ENCODE peak calls at places on chromosome 18, in five cellular contexts. D is HepG2, Q is GM12878, I is K562, R is SK-N-SH. X is an unnamed sample.

GRCh38 chr18:63553117-63553516 is 10.9 kb downstream of the SERPINB12 start:
- DNase-seq in D (no peak), I (no peak), R (no peak), Q (no peak), X (peak)

GRCh38 chr18:39134255-39134654 is 1568.7 kb upstream of the CELF4 start:
- DNase-seq in D (no peak), Q (no peak), R (no peak), I (no peak), X (no peak)

GRCh38 chr18:7927119-7927518 is 360.0 kb downstream of the PTPRM start:
- DNase-seq in D (no peak), I (no peak), R (no peak), Q (no peak), X (no peak)

GRCh38 chr18:26540041-26540628 is 8.2 kb downstream of the KCTD1 start:
- DNase-seq in D (no peak), I (no peak), R (no peak), Q (no peak), X (no peak)

GRCh38 chr18:48404707-48405106 is 4.5 kb downstream of the ZBTB7C start:
- DNase-seq in I (no peak), Q (no peak), D (no peak), R (peak), X (no peak)

GRCh38 chr18:78822886-78823285 is 156.7 kb upstream of the SALL3 start:
- DNase-seq in Q (no peak), I (no peak), D (no peak), R (no peak), X (no peak)

GRCh38 chr18:27712066-27712465 is 464.9 kb downstream of the CDH2 start:
- DNase-seq in D (no peak), Q (no peak), R (no peak), I (no peak), X (no peak)

GRCh38 chr18:78915446-78916008 is 64.1 kb upstream of the SALL3 start:
- DNase-seq in R (no peak), D (no peak), I (no peak), Q (no peak), X (no peak)

GRCh38 chr18:77407733-77408132 is 158.1 kb downstream of the GALR1 start:
- DNase-seq in D (peak), I (no peak), R (no peak), Q (no peak), X (no peak)

GRCh38 chr18:36829362-36830140 is 624 bp downstream of the KIAA1328 start:
- DNase-seq in I (peak), R (no peak), Q (no peak), D (peak), X (no peak)

GRCh38 chr18:464311-464659 is 36.2 kb downstream of the COLEC12 start:
- DNase-seq in R (no peak), D (no peak), Q (no peak), I (no peak), X (no peak)

GRCh38 chr18:48942554-48943261 is 8.1 kb downstream of the SMAD7 start:
- DNase-seq in Q (no peak), D (peak), I (no peak), R (no peak), X (peak)

GRCh38 chr18:8084160-8084559 is 517.0 kb downstream of the PTPRM start:
- DNase-seq in D (peak), Q (no peak), R (peak), I (peak), X (peak)

GRCh38 chr18:13436596-13436995 is 218.0 kb downstream of the LDLRAD4 start:
- DNase-seq in R (no peak), Q (no peak), D (no peak), I (no peak), X (no peak)

GRCh38 chr18:31487251-31488015 is 10.5 kb upstream of the DSG2 start:
- DNase-seq in Q (no peak), R (no peak), D (peak), I (no peak), X (peak)

GRCh38 chr18:12307251-12307736 is 747 bp upstream of the TUBB6 start:
- DNase-seq in D (no peak), Q (no peak), I (no peak), R (peak), X (no peak)

GRCh38 chr18:27017901-27018500 is 152.5 kb upstream of the AQP4 start:
- DNase-seq in R (peak), D (peak), Q (no peak), I (peak), X (no peak)

GRCh38 chr18:63883617-63884016 is 3.9 kb upstream of the SERPINB2 start:
- DNase-seq in D (no peak), R (no peak), I (no peak), Q (no peak), X (no peak)

GRCh38 chr18:28114472-28114871 is 62.5 kb downstream of the CDH2 start:
- DNase-seq in I (no peak), D (no peak), Q (no peak), R (no peak), X (no peak)

GRCh38 chr18:48715651-48716354 is 177.0 kb downstream of the CTIF start:
- DNase-seq in I (no peak), R (no peak), Q (no peak), D (no peak), X (no peak)

GRCh38 chr18:79334496-79335233 is 61.1 kb upstream of the NFATC1 start:
- DNase-seq in Q (no peak), R (no peak), D (no peak), I (no peak), X (no peak)

GRCh38 chr18:71784777-71785176 is 759.4 kb downstream of the CBLN2 start:
- DNase-seq in I (peak), Q (no peak), R (peak), D (peak), X (no peak)

GRCh38 chr18:26655010-26655613 is 106.8 kb upstream of the KCTD1 start:
- DNase-seq in R (no peak), Q (no peak), I (no peak), D (no peak), X (no peak)

GRCh38 chr18:26547302-26548143 is 830 bp downstream of the KCTD1 start:
- DNase-seq in D (no peak), R (peak), I (no peak), Q (no peak), X (no peak)

GRCh38 chr18:8130089-8130488 is 479.1 kb upstream of the RAB12 start:
- DNase-seq in R (no peak), D (no peak), I (no peak), Q (no peak), X (no peak)

GRCh38 chr18:10727477-10727876 is 201.7 kb downstream of the NAPG start:
- DNase-seq in R (no peak), I (no peak), Q (no peak), D (no peak), X (no peak)

GRCh38 chr18:6960656-6961055 is 156.9 kb downstream of the LAMA1 start:
- DNase-seq in Q (no peak), I (no peak), R (no peak), D (no peak), X (no peak)

GRCh38 chr18:58361212-58361611 is 267.7 kb downstream of the ALPK2 start:
- DNase-seq in D (no peak), Q (no peak), I (no peak), R (no peak), X (no peak)

GRCh38 chr18:58362027-58362575 is 266.8 kb downstream of the ALPK2 start:
- DNase-seq in I (no peak), Q (no peak), D (no peak), R (no peak), X (no peak)

GRCh38 chr18:58363767-58364540 is 264.9 kb downstream of the ALPK2 start:
- DNase-seq in Q (no peak), I (no peak), R (no peak), D (no peak), X (no peak)

GRCh38 chr18:58364867-58365533 is 263.9 kb downstream of the ALPK2 start:
- DNase-seq in D (no peak), Q (no peak), I (no peak), R (no peak), X (no peak)

GRCh38 chr18:58362829-58363231 is 266.1 kb downstream of the ALPK2 start:
- DNase-seq in R (no peak), D (no peak), Q (no peak), I (no peak), X (no peak)
- TF ChIP-seq ZBTB33 in R (no peak), D (no peak), Q (no peak), I (no peak), X (no peak)

GRCh38 chr18:76208632-76209308 is 286.3 kb downstream of the ZNF516 start:
- DNase-seq in I (no peak), R (no peak), Q (no peak), D (no peak), X (no peak)
- TF ChIP-seq ZBTB33 in I (no peak), R (no peak), Q (no peak), D (no peak), X (no peak)

GRCh38 chr18:54148151-54148550 is 76.3 kb downstream of the MBD2 start:
- DNase-seq in D (no peak), I (no peak), R (no peak), Q (no peak), X (no peak)
- TF ChIP-seq ZBTB33 in D (no peak), I (no peak), R (no peak), Q (no peak), X (no peak)

GRCh38 chr18:51070545-51070944 is 40.5 kb downstream of the SMAD4 start:
- DNase-seq in D (no peak), I (no peak), R (no peak), Q (no peak), X (no peak)

GRCh38 chr18:51069885-51070284 is 39.9 kb downstream of the SMAD4 start:
- DNase-seq in I (no peak), Q (no peak), D (no peak), R (no peak), X (no peak)

GRCh38 chr18:51064256-51064655 is 34.2 kb downstream of the SMAD4 start:
- DNase-seq in I (no peak), R (no peak), D (no peak), Q (no peak), X (no peak)

GRCh38 chr18:51068111-51068510 is 38.1 kb downstream of the SMAD4 start:
- DNase-seq in D (no peak), Q (no peak), I (no peak), R (no peak), X (no peak)

DNA sequence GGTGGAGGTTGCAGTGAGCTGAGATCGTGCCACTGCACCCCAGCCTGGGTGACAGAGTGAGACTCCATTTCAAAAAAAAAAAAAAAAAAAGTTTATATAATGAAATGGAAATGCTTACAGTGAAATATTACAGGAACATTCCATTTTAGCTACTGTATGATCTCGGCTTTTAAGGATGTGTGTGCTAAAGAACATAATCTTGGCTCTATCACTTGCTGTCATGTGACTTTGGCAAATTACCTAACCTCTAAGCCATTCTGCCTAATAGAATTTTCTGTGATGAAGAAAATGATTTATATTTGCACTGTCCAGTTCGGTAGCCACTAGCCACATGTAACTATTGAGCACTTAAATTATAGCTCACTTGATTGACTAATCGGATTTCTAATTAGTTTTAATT is 36.3 kb downstream of the SMAD4 start:
- DNase-seq in D (no peak), Q (no peak), R (no peak), I (no peak), X (no peak)
- TF ChIP-seq ZBTB33 in D (no peak), Q (no peak), R (no peak), I (no peak), X (no peak)

DNA sequence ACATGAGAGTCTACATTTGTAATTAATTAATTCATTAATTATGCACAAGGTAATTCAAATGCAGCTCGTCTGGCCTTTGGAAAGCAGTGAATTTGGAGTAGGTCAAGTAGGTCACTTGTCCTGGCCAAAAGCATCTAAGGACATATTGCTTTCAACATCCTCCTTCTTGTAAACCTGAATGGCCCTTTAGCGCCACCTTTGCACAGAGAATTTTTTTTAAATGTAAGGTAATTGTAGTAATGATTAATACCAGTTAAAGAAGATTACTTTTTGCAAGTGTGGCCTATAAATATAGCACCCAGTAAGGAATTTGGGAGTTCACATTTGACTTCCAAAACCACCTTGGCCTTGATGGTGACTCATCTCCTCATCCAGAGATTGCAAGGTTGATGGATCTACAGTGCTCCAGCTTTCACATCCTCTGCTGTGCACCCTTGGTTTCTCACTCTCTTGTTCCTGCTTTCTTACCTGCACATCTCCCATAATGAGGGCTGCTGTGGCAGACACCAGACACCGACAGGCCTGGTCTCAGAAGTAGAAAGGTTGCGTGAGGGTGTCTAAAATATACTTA is 481.7 kb downstream of the TGIF1 start:
- DNase-seq in R (no peak), Q (no peak), D (no peak), I (no peak), X (no peak)
- TF ChIP-seq ZBTB33 in R (no peak), Q (no peak), D (no peak), I (no peak), X (no peak)

GRCh38 chr18:23798249-23798648 is 109.0 kb downstream of the LAMA3 start:
- DNase-seq in Q (no peak), I (no peak), D (no peak), R (no peak), X (no peak)
- TF ChIP-seq ZBTB33 in Q (no peak), I (no peak), D (no peak), R (no peak), X (no peak)

GRCh38 chr18:68262697-68263293 is 452.1 kb downstream of the TMX3 start:
- DNase-seq in R (no peak), Q (no peak), D (no peak), I (no peak), X (no peak)
- TF ChIP-seq ZBTB33 in R (no peak), Q (no peak), D (no peak), I (no peak), X (no peak)

GRCh38 chr18:60372598-60372997 is at the start of gene MC4R:
- DNase-seq in R (peak), D (no peak), Q (no peak), I (no peak), X (peak)
- TF ChIP-seq ZBTB33 in R (no peak), D (no peak), Q (no peak), I (no peak), X (no peak)